ENCODE peak calls at places on chromosome 10, in seven cellular contexts. One of them, this sample, is unnamed.

GRCh38 chr10:1559731-1560130 is 177.6 kb downstream of the ADARB2 start:
- DNase-seq in hypothalamus: no peak
- DNase-seq in activated naive CD4-positive, alpha-beta T cell treated with anti-CD3 and anti-CD28 coated beads, Interleukin-2, amount 50 U/mL, for 16 hours: no peak
- DNase-seq in skeletal muscle cell: no peak
- DNase-seq in activated T-cell treated with anti-CD3 and anti-CD28 coated beads for 1 hour: no peak
- DNase-seq in nephron progenitor cell: no peak
- DNase-seq in heart right ventricle: no peak
- DNase-seq in this sample: no peak

GRCh38 chr10:7563770-7564169 is 103.0 kb downstream of the ITIH5 start:
- DNase-seq in activated naive CD4-positive, alpha-beta T cell treated with anti-CD3 and anti-CD28 coated beads, Interleukin-2, amount 50 U/mL, for 16 hours: no peak
- DNase-seq in hypothalamus: peak
- DNase-seq in nephron progenitor cell: no peak
- DNase-seq in skeletal muscle cell: no peak
- DNase-seq in heart right ventricle: no peak
- DNase-seq in activated T-cell treated with anti-CD3 and anti-CD28 coated beads for 1 hour: no peak
- DNase-seq in this sample: no peak

GRCh38 chr10:76303682-76304316 is 872.4 kb downstream of the LRMDA start:
- DNase-seq in activated T-cell treated with anti-CD3 and anti-CD28 coated beads for 1 hour: no peak
- DNase-seq in nephron progenitor cell: peak
- DNase-seq in skeletal muscle cell: peak
- DNase-seq in heart right ventricle: peak
- DNase-seq in activated naive CD4-positive, alpha-beta T cell treated with anti-CD3 and anti-CD28 coated beads, Interleukin-2, amount 50 U/mL, for 16 hours: peak
- DNase-seq in hypothalamus: peak
- DNase-seq in this sample: peak

GRCh38 chr10:128173383-128173782 is 47.2 kb upstream of the MKI67 start:
- DNase-seq in hypothalamus: no peak
- DNase-seq in heart right ventricle: no peak
- DNase-seq in nephron progenitor cell: no peak
- DNase-seq in activated T-cell treated with anti-CD3 and anti-CD28 coated beads for 1 hour: no peak
- DNase-seq in activated naive CD4-positive, alpha-beta T cell treated with anti-CD3 and anti-CD28 coated beads, Interleukin-2, amount 50 U/mL, for 16 hours: no peak
- DNase-seq in skeletal muscle cell: no peak
- DNase-seq in this sample: peak

GRCh38 chr10:84820121-84820520 is 491.7 kb downstream of the CCSER2 start:
- DNase-seq in skeletal muscle cell: no peak
- DNase-seq in nephron progenitor cell: no peak
- DNase-seq in activated naive CD4-positive, alpha-beta T cell treated with anti-CD3 and anti-CD28 coated beads, Interleukin-2, amount 50 U/mL, for 16 hours: no peak
- DNase-seq in heart right ventricle: no peak
- DNase-seq in hypothalamus: no peak
- DNase-seq in activated T-cell treated with anti-CD3 and anti-CD28 coated beads for 1 hour: no peak
- DNase-seq in this sample: no peak

GRCh38 chr10:96922978-96923948 is 91.2 kb downstream of the LCOR start:
- DNase-seq in activated T-cell treated with anti-CD3 and anti-CD28 coated beads for 1 hour: no peak
- DNase-seq in skeletal muscle cell: no peak
- DNase-seq in hypothalamus: no peak
- DNase-seq in heart right ventricle: no peak
- DNase-seq in activated naive CD4-positive, alpha-beta T cell treated with anti-CD3 and anti-CD28 coated beads, Interleukin-2, amount 50 U/mL, for 16 hours: no peak
- DNase-seq in nephron progenitor cell: no peak
- DNase-seq in this sample: no peak

GRCh38 chr10:79380125-79380917 is 33.1 kb downstream of the PPIF start:
- DNase-seq in skeletal muscle cell: no peak
- DNase-seq in heart right ventricle: no peak
- DNase-seq in hypothalamus: no peak
- DNase-seq in nephron progenitor cell: no peak
- DNase-seq in activated naive CD4-positive, alpha-beta T cell treated with anti-CD3 and anti-CD28 coated beads, Interleukin-2, amount 50 U/mL, for 16 hours: no peak
- DNase-seq in activated T-cell treated with anti-CD3 and anti-CD28 coated beads for 1 hour: no peak
- DNase-seq in this sample: peak

GRCh38 chr10:79405221-79405994 is 40.0 kb downstream of the ZCCHC24 start:
- DNase-seq in heart right ventricle: no peak
- DNase-seq in hypothalamus: no peak
- DNase-seq in activated T-cell treated with anti-CD3 and anti-CD28 coated beads for 1 hour: no peak
- DNase-seq in skeletal muscle cell: no peak
- DNase-seq in nephron progenitor cell: peak
- DNase-seq in activated naive CD4-positive, alpha-beta T cell treated with anti-CD3 and anti-CD28 coated beads, Interleukin-2, amount 50 U/mL, for 16 hours: no peak
- DNase-seq in this sample: no peak

GRCh38 chr10:122475130-122475529 is 13.8 kb downstream of the HTRA1 start:
- DNase-seq in activated T-cell treated with anti-CD3 and anti-CD28 coated beads for 1 hour: no peak
- DNase-seq in nephron progenitor cell: no peak
- DNase-seq in skeletal muscle cell: no peak
- DNase-seq in hypothalamus: peak
- DNase-seq in activated naive CD4-positive, alpha-beta T cell treated with anti-CD3 and anti-CD28 coated beads, Interleukin-2, amount 50 U/mL, for 16 hours: no peak
- DNase-seq in heart right ventricle: peak
- DNase-seq in this sample: peak

This sample was measured in astrocyte of the hippocampus.